ENCODE peak calls at places on chromosomes 4 and X, in six cellular contexts. E, N, T, X, A and Y are unnamed samples.

GRCh38 chrX:152520653-152521052 is 69.5 kb upstream of the GABRA3 start:
- DNase-seq in E (no peak), A (no peak), X (no peak), T (no peak), N (no peak), Y (no peak)

GRCh38 chr4:126223784-126224407 is 909.1 kb downstream of the FAT4 start:
- DNase-seq in T (no peak), N (no peak), A (no peak), E (peak; percentile 58), X (peak; percentile 12), Y (no peak)

GRCh38 chr4:89928867-89929266 is 34.2 kb downstream of the MMRN1 start:
- DNase-seq in T (no peak), A (no peak), X (no peak), E (no peak), N (no peak), Y (no peak)

GRCh38 chr4:10753856-10754384 is 69.4 kb upstream of the CLNK start:
- DNase-seq in E (no peak), A (no peak), T (no peak), N (no peak), X (no peak), Y (no peak)

GRCh38 chr4:136725286-136726081 is 806.8 kb downstream of the PCDH18 start:
- DNase-seq in N (no peak), A (no peak), T (no peak), X (no peak), E (peak; percentile 39), Y (no peak)

GRCh38 chr4:22522206-22522605 is 6.3 kb upstream of the ADGRA3 start:
- DNase-seq in X (no peak), N (no peak), T (no peak), A (no peak), E (peak; percentile 64), Y (no peak)

GRCh38 chrX:51802917-51803688 is 59.9 kb downstream of the GSPT2 start:
- DNase-seq in E (peak; percentile 72), A (peak; percentile 62), N (peak; percentile 47), X (peak; percentile 26), T (peak; percentile 59), Y (peak; percentile 75)

GRCh38 chrX:53711446-53711845 is 24.9 kb upstream of the HUWE1 start:
- DNase-seq in E (no peak), X (no peak), A (no peak), T (no peak), N (no peak), Y (no peak)

GRCh38 chrX:150310881-150311280 is 52.2 kb upstream of the MAMLD1 start:
- DNase-seq in T (no peak), E (no peak), X (no peak), A (no peak), N (no peak), Y (no peak)

GRCh38 chr4:128770807-128771206 is 38.7 kb upstream of the JADE1 start:
- DNase-seq in A (no peak), X (no peak), E (no peak), T (no peak), N (no peak), Y (no peak)

GRCh38 chr4:56049428-56050212 is 100.9 kb downstream of the CEP135 start:
- DNase-seq in T (peak; percentile 68), E (peak; percentile 22), N (no peak), A (no peak), X (no peak), Y (peak; percentile 23)

DNA sequence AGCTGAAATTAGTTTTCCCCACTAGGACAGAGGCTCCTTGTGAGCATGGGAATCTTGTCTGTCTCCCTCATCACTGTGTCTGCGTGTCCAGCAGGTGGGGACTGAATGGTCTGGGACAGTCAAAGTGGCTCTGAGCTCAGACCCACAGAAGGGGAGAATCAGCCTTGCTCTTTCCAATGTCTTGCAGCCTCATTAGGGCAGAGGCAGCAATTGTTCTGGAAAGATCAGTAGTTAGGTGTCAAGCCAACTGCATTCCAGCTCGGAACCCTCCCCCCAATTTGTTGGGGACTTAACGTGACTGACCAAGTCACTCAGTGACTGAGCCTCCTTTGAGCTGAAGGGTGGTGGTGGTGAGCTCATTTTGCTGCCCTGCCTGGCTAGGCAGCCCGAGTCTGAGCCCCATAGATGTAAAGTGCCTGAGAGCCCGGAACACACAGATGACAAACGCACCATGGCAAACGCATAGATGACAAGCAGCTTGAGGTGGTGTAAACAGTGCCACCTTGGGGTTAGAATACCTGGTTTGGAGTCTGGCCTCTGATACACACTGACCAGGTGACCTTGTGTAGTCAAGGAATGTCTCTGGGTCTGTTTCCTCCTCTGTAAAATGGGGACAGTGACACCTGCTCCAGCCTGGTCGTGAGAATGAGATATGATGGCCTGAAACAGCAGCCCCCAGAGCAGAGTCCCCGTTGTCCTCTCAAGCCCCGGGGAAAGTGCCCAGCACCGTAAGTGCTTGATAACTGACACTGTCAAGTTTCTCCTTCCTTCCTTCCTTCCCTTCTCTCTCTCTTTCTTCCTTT is 2.7 kb upstream of the SORCS2 start:
- DNase-seq in X (no peak), T (no peak), N (no peak), A (no peak), E (no peak), Y (no peak)
- TF ChIP-seq CTCF in X (no peak), T (no peak), N (no peak), A (no peak), E (no peak), Y (no peak)

GRCh38 chr4:21512351-21512750 is 436.2 kb downstream of the KCNIP4 start:
- DNase-seq in X (peak; percentile 30), T (no peak), N (no peak), A (no peak), E (peak; percentile 85), Y (no peak)

DNA sequence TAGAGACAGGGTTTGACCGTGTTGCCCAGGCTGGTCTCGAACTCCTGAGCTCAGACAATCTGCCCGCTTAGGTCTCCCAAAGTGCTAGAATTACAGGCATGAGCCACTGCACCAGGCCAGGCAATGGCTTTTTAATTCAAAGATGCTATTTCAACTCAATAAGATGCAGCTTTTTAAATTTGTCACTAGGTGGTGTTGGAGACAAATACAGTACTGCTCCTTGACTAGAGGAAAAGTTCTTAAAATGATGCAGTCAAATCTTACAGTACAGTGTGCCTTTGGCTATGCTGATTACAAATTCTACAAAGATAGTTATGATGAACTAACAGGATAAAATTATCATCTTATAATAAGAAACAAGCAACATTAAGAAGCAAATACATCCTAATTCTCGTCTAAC is 441.1 kb downstream of the KCNIP4 start:
- DNase-seq in T (no peak), X (peak; percentile 50), E (peak; percentile 63), A (no peak), N (no peak), Y (no peak)
- TF ChIP-seq CTCF in T (no peak), X (peak; percentile 76), E (peak; percentile 57), A (peak; percentile 34), N (no peak), Y (no peak)

GRCh38 chr4:26067035-26067434 is 153.0 kb downstream of the SMIM20 start:
- DNase-seq in E (no peak), X (no peak), T (no peak), N (no peak), A (no peak), Y (no peak)

GRCh38 chr4:26071688-26072087 is 157.7 kb downstream of the SMIM20 start:
- DNase-seq in T (no peak), X (no peak), E (no peak), N (no peak), A (no peak), Y (no peak)

GRCh38 chr4:26065833-26066232 is 151.8 kb downstream of the SMIM20 start:
- DNase-seq in A (no peak), N (no peak), E (no peak), T (no peak), X (no peak), Y (no peak)

GRCh38 chr4:26073886-26074560 is 160.0 kb downstream of the SMIM20 start:
- DNase-seq in A (no peak), X (no peak), T (no peak), E (no peak), N (no peak), Y (peak; percentile 55)

GRCh38 chr4:26069218-26069617 is 155.2 kb downstream of the SMIM20 start:
- DNase-seq in T (no peak), A (no peak), X (peak; percentile 11), E (peak; percentile 70), N (no peak), Y (no peak)
- TF ChIP-seq CTCF in T (peak; percentile 58), A (peak; percentile 35), X (peak; percentile 76), E (peak; percentile 71), N (no peak), Y (peak; percentile 66)

GRCh38 chr4:152050098-152050497 is 289.3 kb upstream of the GATB start:
- DNase-seq in N (no peak), A (no peak), E (no peak), X (no peak), T (no peak), Y (no peak)

GRCh38 chr4:152047451-152047850 is 286.6 kb upstream of the GATB start:
- DNase-seq in T (no peak), X (no peak), E (no peak), N (no peak), A (no peak), Y (no peak)

GRCh38 chr4:152044341-152044740 is 283.5 kb upstream of the GATB start:
- DNase-seq in X (peak; percentile 43), N (no peak), A (no peak), E (no peak), T (no peak), Y (no peak)

GRCh38 chr4:152045397-152045780 is 284.6 kb upstream of the GATB start:
- DNase-seq in E (no peak), N (no peak), T (no peak), A (no peak), X (no peak), Y (peak; percentile 5)

DNA sequence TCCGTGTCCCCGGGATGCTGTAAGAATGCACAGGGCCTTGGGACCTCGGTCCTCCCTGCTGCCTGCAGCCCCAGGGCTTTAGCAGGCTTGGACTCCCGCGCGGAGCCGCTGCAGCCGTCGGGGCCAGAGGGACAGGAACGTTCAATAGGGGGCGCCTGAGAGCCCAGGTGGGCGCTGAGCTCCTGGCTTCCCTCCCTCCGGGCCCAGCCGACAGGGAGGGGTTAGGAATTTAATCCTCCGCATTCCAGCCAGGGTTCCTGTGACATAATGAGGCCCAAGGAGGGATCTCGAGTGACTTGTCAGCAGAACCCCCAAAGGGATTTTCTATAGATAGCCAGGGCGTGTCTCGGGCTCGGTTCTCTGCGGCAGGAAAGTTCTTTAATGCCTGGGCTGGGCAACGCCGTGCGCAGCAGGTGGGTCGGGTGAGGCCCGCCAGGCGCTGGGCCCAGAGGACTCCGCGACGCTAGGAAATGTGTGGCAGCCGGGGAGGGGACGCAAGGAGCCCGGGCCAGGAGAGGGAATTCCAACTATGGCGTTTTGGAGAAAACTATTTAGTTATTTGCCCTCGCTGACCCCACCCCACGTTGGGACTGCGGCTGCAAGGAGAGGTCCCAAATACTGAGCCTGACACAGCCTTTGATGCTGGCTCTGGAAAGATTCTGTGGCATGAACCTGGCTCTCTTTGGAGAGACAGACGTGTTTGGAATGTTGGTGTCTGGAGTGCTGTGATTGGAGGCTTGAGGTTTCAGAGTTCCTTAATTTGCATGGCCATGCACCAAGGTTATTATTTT is 285.2 kb upstream of the GATB start:
- DNase-seq in A (no peak), E (no peak), T (peak; percentile 94), N (no peak), X (no peak), Y (peak; percentile 25)
- TF ChIP-seq CTCF in A (peak; percentile 35), E (peak; percentile 70), T (peak; percentile 79), N (peak; percentile 20), X (peak; percentile 59), Y (peak; percentile 71)

GRCh38 chr4:72205831-72206230 is 174.0 kb downstream of the NPFFR2 start:
- DNase-seq in E (no peak), A (no peak), X (no peak), N (no peak), T (no peak), Y (no peak)
- TF ChIP-seq CTCF in E (no peak), A (no peak), X (no peak), N (no peak), T (no peak), Y (no peak)